ENCODE peak calls at places on chromosomes 6 and 20, in five cellular contexts. One of them, this sample, is unnamed.

GRCh38 chr20:46206025-46206424 is 87.9 kb downstream of the CD40 start:
- DNase-seq in RCC 7860: peak; percentile 70
- DNase-seq in omental fat pad: no peak
- DNase-seq in KBM-7: peak; percentile 75
- DNase-seq in amniotic epithelial cell: peak; percentile 21
- DNase-seq in this sample: no peak

GRCh38 chr20:58891076-58891685 is 38.7 kb downstream of the GNAS start:
- DNase-seq in KBM-7: no peak
- DNase-seq in omental fat pad: no peak
- DNase-seq in RCC 7860: peak; percentile 41
- DNase-seq in amniotic epithelial cell: peak; percentile 50
- DNase-seq in this sample: peak; percentile 72

GRCh38 chr20:15061955-15062354 is 724.5 kb upstream of the FLRT3 start:
- DNase-seq in omental fat pad: no peak
- DNase-seq in KBM-7: no peak
- DNase-seq in RCC 7860: no peak
- DNase-seq in amniotic epithelial cell: peak; percentile 55
- DNase-seq in this sample: no peak

GRCh38 chr6:104601756-104602155 is 258.0 kb downstream of the HACE1 start:
- DNase-seq in KBM-7: no peak
- DNase-seq in amniotic epithelial cell: no peak
- DNase-seq in RCC 7860: no peak
- DNase-seq in omental fat pad: no peak
- DNase-seq in this sample: no peak

GRCh38 chr6:147080215-147080614 is 124.0 kb upstream of the STXBP5 start:
- DNase-seq in amniotic epithelial cell: no peak
- DNase-seq in KBM-7: no peak
- DNase-seq in RCC 7860: no peak
- DNase-seq in omental fat pad: no peak
- DNase-seq in this sample: peak; percentile 36

GRCh38 chr6:18101271-18101670 is 21.2 kb downstream of the NHLRC1 start:
- DNase-seq in RCC 7860: no peak
- DNase-seq in omental fat pad: no peak
- DNase-seq in KBM-7: no peak
- DNase-seq in amniotic epithelial cell: peak; percentile 32
- DNase-seq in this sample: no peak

GRCh38 chr6:12751694-12752304 is 35.2 kb downstream of the PHACTR1 start:
- DNase-seq in RCC 7860: no peak
- DNase-seq in KBM-7: peak; percentile 49
- DNase-seq in omental fat pad: peak; percentile 32
- DNase-seq in amniotic epithelial cell: peak; percentile 42
- DNase-seq in this sample: no peak

GRCh38 chr6:35473075-35473848 is 5.1 kb downstream of the RPL10A start:
- DNase-seq in omental fat pad: no peak
- DNase-seq in RCC 7860: peak; percentile 6
- DNase-seq in amniotic epithelial cell: no peak
- DNase-seq in KBM-7: no peak
- DNase-seq in this sample: no peak